ENCODE peak calls at places on chromosomes 5 and 9, in five cellular contexts. K is neural crest cell, W is SW480, B is memory B cell, R is NCI-H774. X is an unnamed sample.

GRCh38 chr5:94745786-94746730 is 127.6 kb downstream of the SLF1 start:
- DNase-seq in K (no peak), W (no peak), B (no peak), R (no peak), X (no peak)

GRCh38 chr9:106929471-106930198 is 66.7 kb downstream of the ZNF462 start:
- DNase-seq in K (no peak), W (no peak), B (no peak), R (no peak), X (peak; percentile 46)

GRCh38 chr5:135706474-135706873 is 127.7 kb upstream of the CXCL14 start:
- DNase-seq in K (no peak), W (no peak), B (no peak), R (no peak), X (no peak)

GRCh38 chr5:124736111-124736813 is 10.2 kb downstream of the ZNF608 start:
- DNase-seq in K (no peak), W (no peak), B (no peak), R (no peak), X (no peak)

GRCh38 chr5:160367261-160367660 is 3.2 kb downstream of the C1QTNF2 start:
- DNase-seq in K (no peak), W (no peak), B (no peak), R (no peak), X (no peak)

GRCh38 chr9:13689925-13690324 is 410.4 kb upstream of the MPDZ start:
- DNase-seq in K (no peak), W (no peak), B (no peak), R (no peak), X (no peak)

GRCh38 chr9:95605087-95605486 is 88.3 kb upstream of the PTCH1 start:
- DNase-seq in K (no peak), W (no peak), B (no peak), R (no peak), X (no peak)

GRCh38 chr5:33067291-33067690 is 356.2 kb downstream of the NPR3 start:
- DNase-seq in K (no peak), W (no peak), B (no peak), R (no peak), X (no peak)

GRCh38 chr5:142683885-142684505 is 1.9 kb downstream of the FGF1 start:
- DNase-seq in K (no peak), W (no peak), B (no peak), R (no peak), X (no peak)

GRCh38 chr9:4365055-4365454 is 65.2 kb upstream of the GLIS3 start:
- DNase-seq in K (no peak), W (no peak), B (no peak), R (no peak), X (no peak)

GRCh38 chr9:92749071-92749933 is 15.3 kb downstream of the BICD2 start:
- DNase-seq in K (no peak), W (no peak), B (no peak), R (no peak), X (peak; percentile 24)

GRCh38 chr9:133534346-133535284 is at the start of gene ADAMTSL2:
- DNase-seq in K (peak; percentile 39), W (peak; percentile 89), B (no peak), R (peak; percentile 59), X (peak; percentile 27)

GRCh38 chr5:94618029-94618492 is 343 bp downstream of the KIAA0825 start:
- DNase-seq in K (peak; percentile 9), W (peak; percentile 71), B (no peak), R (peak; percentile 53), X (peak; percentile 86)

GRCh38 chr5:158313739-158314464 is 455.0 kb upstream of the CLINT1 start:
- DNase-seq in K (no peak), W (no peak), B (no peak), R (no peak), X (peak; percentile 43)

GRCh38 chr9:77291714-77292113 is 114.4 kb downstream of the VPS13A start:
- DNase-seq in K (no peak), W (peak; percentile 11), B (no peak), R (no peak), X (no peak)

GRCh38 chr5:140075371-140075770 is 32.3 kb upstream of the NRG2 start:
- DNase-seq in K (no peak), W (peak; percentile 58), B (no peak), R (no peak), X (no peak)

GRCh38 chr5:139185589-139185988 is 12.6 kb downstream of the SIL1 start:
- DNase-seq in K (no peak), W (no peak), B (no peak), R (no peak), X (no peak)

GRCh38 chr5:59768204-59769040 is 125.1 kb downstream of the PDE4D start:
- DNase-seq in K (peak; percentile 41), W (peak; percentile 81), B (peak; percentile 46), R (peak; percentile 78), X (peak; percentile 63)

GRCh38 chr5:32076699-32077695 is 97.1 kb downstream of the GOLPH3 start:
- DNase-seq in K (peak; percentile 48), W (peak; percentile 46), B (no peak), R (peak; percentile 33), X (no peak)

GRCh38 chr5:110477923-110478322 is 248.5 kb downstream of the TMEM232 start:
- DNase-seq in K (no peak), W (no peak), B (no peak), R (no peak), X (no peak)

GRCh38 chr9:110257097-110257955 is 1.0 kb upstream of the TXN start:
- DNase-seq in K (no peak), W (peak; percentile 46), B (no peak), R (no peak), X (no peak)

GRCh38 chr5:157818368-157818767 is 40.6 kb downstream of the CLINT1 start:
- DNase-seq in K (no peak), W (no peak), B (no peak), R (no peak), X (no peak)

GRCh38 chr5:68894673-68895072 is 199.1 kb upstream of the SLC30A5 start:
- DNase-seq in K (no peak), W (no peak), B (no peak), R (no peak), X (no peak)

GRCh38 chr5:120413706-120414105 is 50.4 kb upstream of the PRR16 start:
- DNase-seq in K (no peak), W (no peak), B (no peak), R (no peak), X (no peak)

GRCh38 chr9:38125889-38126288 is 56.9 kb upstream of the SHB start:
- DNase-seq in K (no peak), W (no peak), B (no peak), R (no peak), X (no peak)

GRCh38 chr5:151093476-151093889 is 12.6 kb upstream of the TNIP1 start:
- DNase-seq in K (no peak), W (peak; percentile 83), B (no peak), R (no peak), X (peak; percentile 79)

GRCh38 chr5:175778951-175779475 is 92.4 kb upstream of the CPLX2 start:
- DNase-seq in K (no peak), W (no peak), B (no peak), R (peak; percentile 75), X (no peak)